ENCODE peak calls at places on chromosome 11, in eight cellular contexts. H is iPS DF 6.9, B is mucosa of descending colon, W is aorta, E is fibroblast of lung, U is SJCRH30, L is pancreas, F is left ventricle myocardium inferior. Q is an unnamed sample. For H3K36me3 and H3K4me1, the result is how much of the 10 kb centered on the place peaks cover.

GRCh38 chr11:8261316-8261715 is 2.4 kb downstream of the LMO1 start:
- DNase-seq in L (no peak), B (no peak), W (no peak), E (no peak), F (no peak), H (no peak), U (no peak), Q (no peak)

GRCh38 chr11:88175004-88175706 is at the start of gene RAB38:
- DNase-seq in U (no peak), H (peak), L (peak), E (peak), F (peak), B (peak), W (peak), Q (peak)

GRCh38 chr11:266676-267439 is 11.3 kb upstream of the NLRP6 start:
- DNase-seq in B (no peak), W (peak), U (no peak), L (no peak), E (no peak), F (no peak), H (no peak), Q (no peak)

GRCh38 chr11:7600205-7600775 is 73.0 kb downstream of the CYB5R2 start:
- DNase-seq in B (no peak), L (peak), H (no peak), E (peak), U (no peak), F (no peak), W (peak), Q (no peak)

GRCh38 chr11:125079151-125079877 is 16.2 kb downstream of the SLC37A2 start:
- DNase-seq in F (no peak), H (no peak), L (no peak), U (no peak), W (no peak), B (no peak), E (peak), Q (no peak)

GRCh38 chr11:106950067-106950491 is 68.2 kb downstream of the GUCY1A2 start:
- DNase-seq in E (no peak), L (no peak), F (no peak), U (no peak), W (no peak), B (no peak), H (no peak), Q (no peak)

GRCh38 chr11:40133526-40133925 is 1325.9 kb downstream of the LRRC4C start:
- DNase-seq in H (no peak), E (peak), F (no peak), L (no peak), U (no peak), W (no peak), B (no peak), Q (no peak)

GRCh38 chr11:109378049-109378448 is 43.9 kb upstream of the C11orf87 start:
- DNase-seq in F (no peak), U (no peak), E (no peak), B (no peak), L (no peak), H (no peak), W (no peak), Q (no peak)

GRCh38 chr11:73995247-73995646 is 12.6 kb upstream of the UCP2 start:
- DNase-seq in U (no peak), H (no peak), B (no peak), W (no peak), F (no peak), L (no peak), E (no peak), Q (no peak)

GRCh38 chr11:61164610-61165424 is 3.6 kb upstream of the VPS37C start:
- DNase-seq in B (no peak), F (no peak), U (no peak), W (peak), H (no peak), L (no peak), E (no peak), Q (no peak)

GRCh38 chr11:31492320-31492913 is 17.0 kb downstream of the IMMP1L start:
- DNase-seq in B (no peak), E (peak), L (no peak), F (no peak), U (no peak), W (no peak), H (no peak), Q (no peak)

GRCh38 chr11:45662665-45663485 is 2.5 kb downstream of the CHST1 start:
- DNase-seq in E (peak), F (no peak), U (no peak), H (no peak), W (peak), B (no peak), L (no peak), Q (no peak)

GRCh38 chr11:79431535-79431934 is 9.3 kb downstream of the TENM4 start:
- DNase-seq in U (no peak), F (no peak), W (no peak), B (no peak), H (no peak), L (no peak), E (peak), Q (no peak)

GRCh38 chr11:74460481-74461154 is 6.7 kb downstream of the KCNE3 start:
- DNase-seq in F (no peak), H (no peak), W (no peak), B (no peak), U (no peak), L (no peak), E (peak), Q (no peak)

GRCh38 chr11:101618691-101619090 is 34.9 kb upstream of the TRPC6 start:
- DNase-seq in H (no peak), F (no peak), W (no peak), B (no peak), E (peak), L (no peak), U (peak), Q (no peak)

GRCh38 chr11:129951201-129951882 is 51.3 kb downstream of the PRDM10 start:
- DNase-seq in H (no peak), W (no peak), F (no peak), E (no peak), U (no peak), B (no peak), L (no peak), Q (no peak)

GRCh38 chr11:26837154-26837553 is 115.3 kb upstream of the SLC5A12 start:
- DNase-seq in B (no peak), F (no peak), U (no peak), W (no peak), L (no peak), H (no peak), E (no peak), Q (no peak)

GRCh38 chr11:13378316-13378715 is 84.7 kb downstream of the BTBD10 start:
- DNase-seq in B (no peak), H (no peak), L (no peak), W (no peak), E (no peak), U (no peak), F (no peak), Q (no peak)

GRCh38 chr11:62652156-62653006 is 721 bp downstream of the INTS5 start:
- DNase-seq in U (no peak), E (no peak), H (no peak), W (no peak), B (peak), L (no peak), F (no peak), Q (no peak)

GRCh38 chr11:69374110-69374981 is 80.4 kb downstream of the MYEOV start:
- DNase-seq in W (no peak), E (no peak), U (peak), L (no peak), B (peak), F (peak), H (no peak), Q (no peak)

GRCh38 chr11:10762185-10762584 is 11.1 kb downstream of the CTR9 start:
- DNase-seq in E (no peak), F (no peak), B (no peak), W (no peak), L (no peak), H (no peak), U (no peak), Q (no peak)

GRCh38 chr11:10763766-10764165 is 12.7 kb downstream of the CTR9 start:
- DNase-seq in W (no peak), H (no peak), U (no peak), F (no peak), L (no peak), E (no peak), B (no peak), Q (no peak)

GRCh38 chr11:10761085-10761698 is 10.1 kb downstream of the CTR9 start:
- DNase-seq in E (no peak), B (no peak), H (no peak), U (no peak), W (no peak), L (no peak), F (no peak), Q (no peak)

GRCh38 chr11:10764412-10764811 is 13.4 kb downstream of the CTR9 start:
- DNase-seq in B (no peak), H (no peak), E (no peak), U (no peak), L (no peak), W (no peak), F (no peak), Q (no peak)

DNA sequence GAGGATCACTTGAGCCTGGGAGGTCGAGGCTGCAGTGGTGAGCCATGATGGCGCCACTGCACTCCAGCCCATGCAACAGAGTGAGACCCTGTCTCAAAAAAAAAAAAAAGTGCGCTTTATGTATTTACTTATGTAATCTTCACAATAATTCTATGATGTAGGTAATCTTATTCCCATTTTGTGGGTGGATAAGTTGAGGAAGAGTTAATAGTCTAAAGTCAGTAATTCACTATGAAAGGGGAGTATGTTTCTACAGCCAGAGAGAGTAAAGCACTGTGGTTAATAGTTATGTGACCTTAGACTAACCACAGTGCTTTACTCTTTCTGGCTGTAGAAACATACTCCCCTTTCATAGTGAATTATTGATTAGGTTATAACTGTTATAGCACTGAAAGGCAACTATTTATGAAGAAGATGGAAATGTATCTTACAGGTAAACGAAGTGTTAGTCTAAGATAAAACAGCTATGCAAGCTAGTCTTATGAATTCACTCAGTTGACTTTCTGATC is 11.9 kb downstream of the CTR9 start:
- DNase-seq in F (no peak), B (no peak), H (no peak), W (no peak), U (no peak), E (no peak), L (no peak), Q (no peak)
- H3K36me3 ChIP-seq in F (half or more), B (under half), H (under half), W (under half), U (half or more), E (under half), L (under half), Q (half or more)

DNA sequence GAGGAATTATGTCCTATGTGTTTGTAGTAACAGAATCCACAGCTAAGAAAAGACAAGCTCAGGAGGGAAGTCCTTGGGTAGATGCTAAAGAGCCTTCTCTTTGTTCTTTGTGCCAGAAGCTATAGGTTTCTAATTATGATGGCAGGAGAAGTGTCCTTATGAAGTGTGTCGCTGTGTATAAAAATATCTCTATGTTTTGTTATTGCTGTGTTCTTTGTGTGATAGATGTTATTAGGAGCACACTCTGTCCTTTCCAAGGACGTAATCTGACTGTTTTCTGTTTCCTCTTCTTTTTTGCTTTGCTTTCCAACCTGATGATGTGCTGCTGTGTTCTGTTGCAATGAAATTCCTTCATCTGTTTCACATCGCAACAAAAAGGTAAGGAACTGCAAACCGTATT is 171.9 kb downstream of the NCAM1 start:
- DNase-seq in E (no peak), L (no peak), B (no peak), F (no peak), W (no peak), U (no peak), H (no peak), Q (no peak)
- H3K4me1 ChIP-seq in E (under half), L (under half), B (under half), F (under half), W (under half), U (under half), H (under half), Q (under half)

GRCh38 chr11:67586568-67587250 is 3.1 kb downstream of the GSTP1 start:
- DNase-seq in H (no peak), L (no peak), U (no peak), F (no peak), W (no peak), E (no peak), B (no peak), Q (no peak)
- H3K4me3 ChIP-seq in H (no peak), L (no peak), U (no peak), F (no peak), W (no peak), E (no peak), B (no peak), Q (no peak)

GRCh38 chr11:6594142-6594768 is 9.2 kb downstream of the RRP8 start:
- DNase-seq in W (no peak), H (no peak), L (no peak), B (no peak), U (no peak), E (no peak), F (no peak), Q (no peak)
- H3K36me3 ChIP-seq in W (under half), H (under half), L (under half), B (under half), U (under half), E (under half), F (under half), Q (half or more)

Q was measured in heart right ventricle.